ENCODE peak calls at places on chromosome 9, in nine cellular contexts. K is ovary, J is sigmoid colon, X is gastrocnemius medialis, G is suprapubic skin, R is A549, V is body of pancreas, C is H1, M is right lobe of liver. O is an unnamed sample.
A peak's percentile ranks its signal among the peaks of the same experiment; 100 is the strongest.

GRCh38 chr9:107285292-107285691 is 2.2 kb downstream of the RAD23B start:
- DNase-seq in C (no peak), M (no peak), J (no peak), V (no peak), G (no peak), R (no peak), K (no peak), X (no peak), O (peak; percentile 9)

GRCh38 chr9:110016340-110016739 is 191.6 kb downstream of the C9orf152 start:
- DNase-seq in X (no peak), V (no peak), M (no peak), J (no peak), G (no peak), K (no peak), C (no peak), R (peak; percentile 17), O (no peak)

GRCh38 chr9:116342071-116342470 is 188.5 kb downstream of the PAPPA start:
- DNase-seq in V (no peak), C (no peak), R (no peak), G (no peak), X (no peak), J (no peak), M (no peak), K (no peak), O (no peak)

GRCh38 chr9:89919171-89919681 is 314.4 kb downstream of the GADD45G start:
- DNase-seq in V (peak; percentile 63), G (peak; percentile 72), M (peak; percentile 63), J (no peak), X (peak; percentile 65), C (peak; percentile 49), R (peak; percentile 34), K (no peak), O (peak; percentile 35)

GRCh38 chr9:93827545-93828330 is 127.4 kb downstream of the BARX1 start:
- DNase-seq in J (no peak), M (peak; percentile 55), K (peak; percentile 41), C (no peak), V (peak; percentile 63), X (no peak), G (peak; percentile 76), R (peak; percentile 62), O (peak; percentile 51)

GRCh38 chr9:68832101-68832500 is 127.1 kb downstream of the PIP5K1B start:
- DNase-seq in M (no peak), G (no peak), K (no peak), J (no peak), C (no peak), R (no peak), X (no peak), V (no peak), O (peak; percentile 43)

GRCh38 chr9:37963936-37964739 is 60.2 kb upstream of the SLC25A51 start:
- DNase-seq in K (no peak), M (no peak), C (no peak), R (peak; percentile 83), J (no peak), V (peak; percentile 71), X (no peak), G (no peak), O (peak; percentile 42)

GRCh38 chr9:112753725-112754124 is 3.2 kb downstream of the SNX30 start:
- DNase-seq in V (no peak), X (no peak), G (no peak), J (no peak), M (no peak), R (no peak), C (no peak), K (no peak), O (no peak)

GRCh38 chr9:123470121-123470851 is 114.3 kb downstream of the CRB2 start:
- DNase-seq in X (no peak), M (peak; percentile 83), J (no peak), V (no peak), K (no peak), C (no peak), G (no peak), R (no peak), O (no peak)

GRCh38 chr9:127796225-127796813 is 6.4 kb upstream of the FPGS start:
- DNase-seq in C (no peak), M (peak; percentile 94), J (peak; percentile 84), G (no peak), R (no peak), V (peak; percentile 71), K (peak; percentile 90), X (peak; percentile 56), O (no peak)
- TF ChIP-seq POLR2A in C (peak; percentile 9), M (no peak), J (no peak), G (no peak), R (no peak), V (no peak), K (no peak), X (no peak), O (peak; percentile 42)

GRCh38 chr9:132998861-132999635 is 20.6 kb downstream of the GFI1B start:
- DNase-seq in C (no peak), K (no peak), J (no peak), V (no peak), R (no peak), M (no peak), G (no peak), X (no peak), O (peak; percentile 100)
- TF ChIP-seq POLR2A in C (no peak), K (no peak), J (no peak), V (no peak), R (no peak), M (no peak), G (no peak), X (no peak), O (peak; percentile 90)

GRCh38 chr9:80025131-80025530 is 453.4 kb downstream of the TLE4 start:
- DNase-seq in R (no peak), V (no peak), J (no peak), X (no peak), K (no peak), C (no peak), M (no peak), G (no peak), O (no peak)
- TF ChIP-seq POLR2A in R (no peak), V (no peak), J (no peak), X (no peak), K (no peak), C (no peak), M (no peak), G (no peak), O (no peak)

DNA sequence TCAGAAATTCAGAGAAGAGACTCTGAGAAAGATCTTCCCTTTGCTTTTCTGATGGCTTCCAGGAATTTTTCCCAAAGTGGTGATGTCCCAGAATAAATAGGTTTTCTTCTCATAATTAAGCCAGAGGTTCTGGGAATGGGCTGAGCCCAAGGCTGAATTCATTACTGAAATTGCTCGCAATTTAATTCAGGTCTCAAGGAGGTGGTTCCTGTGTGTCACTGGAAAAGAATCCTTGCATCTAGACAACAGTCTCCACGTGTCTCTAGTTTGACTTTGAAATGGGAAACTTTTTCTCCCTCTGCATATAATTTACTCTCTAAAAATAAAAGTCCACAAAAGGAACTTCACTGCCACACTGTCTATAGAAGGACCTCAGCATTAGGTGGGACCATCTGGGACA is 27.8 kb upstream of the STX17 start:
- DNase-seq in C (no peak), K (no peak), M (no peak), R (no peak), V (no peak), X (no peak), G (no peak), J (no peak), O (no peak)
- TF ChIP-seq POLR2A in C (no peak), K (no peak), M (no peak), R (no peak), V (no peak), X (no peak), G (no peak), J (no peak), O (no peak)

GRCh38 chr9:136665704-136666363 is 3.1 kb downstream of the EGFL7 start:
- DNase-seq in G (no peak), X (no peak), C (no peak), M (no peak), R (no peak), J (no peak), K (no peak), V (no peak), O (no peak)
- TF ChIP-seq POLR2A in G (no peak), X (no peak), C (no peak), M (no peak), R (peak; percentile 27), J (no peak), K (no peak), V (no peak), O (no peak)

DNA sequence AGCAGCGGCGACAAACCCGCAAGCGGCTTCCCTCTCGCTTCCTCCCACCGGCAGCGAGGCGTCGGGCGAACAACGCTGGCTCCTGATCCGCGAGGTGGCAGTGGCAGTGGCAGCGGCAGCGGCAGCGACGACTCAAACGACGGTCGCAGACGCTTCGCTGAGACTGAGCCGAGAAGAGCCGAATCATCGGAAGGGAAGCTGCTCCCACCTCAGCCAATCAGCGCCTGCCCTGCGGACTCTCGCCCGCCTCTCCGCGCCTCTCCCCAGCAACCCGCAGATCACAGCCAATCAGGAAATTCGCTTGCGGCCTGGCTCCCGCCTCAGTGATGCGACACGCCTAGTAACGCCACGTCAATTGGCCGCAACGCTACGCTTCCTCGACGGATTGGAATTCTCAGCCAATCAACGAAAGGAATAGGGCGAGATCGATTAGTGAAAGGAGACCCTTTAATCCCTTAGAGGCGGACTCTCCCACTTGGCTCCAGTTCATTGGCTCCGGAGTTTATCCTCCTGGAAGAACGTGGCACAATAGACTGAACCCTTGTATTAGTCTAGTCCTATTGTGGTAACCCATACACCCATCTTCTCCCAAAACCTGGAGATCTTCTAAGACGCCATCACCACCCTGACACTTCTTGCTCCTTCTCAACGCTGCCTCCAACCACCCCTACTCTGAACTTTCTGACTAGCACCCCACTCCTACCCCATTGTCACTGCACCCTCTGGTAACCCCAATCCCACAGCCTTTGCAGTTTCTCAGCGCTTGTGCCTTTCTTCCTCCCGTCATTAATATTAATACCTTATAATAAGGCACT is at the start of gene VCP:
- DNase-seq in K (peak; percentile 96), J (peak; percentile 99), V (peak; percentile 98), X (peak; percentile 99), C (peak; percentile 100), M (peak; percentile 99), G (peak; percentile 100), R (peak; percentile 99), O (peak; percentile 99)
- TF ChIP-seq POLR2A in K (peak; percentile 92), J (peak; percentile 86), V (peak; percentile 93), X (peak; percentile 93), C (peak; percentile 98), M (peak; percentile 94), G (no peak), R (peak; percentile 98), O (peak; percentile 97)

O was measured in erythroblast.